ENCODE peak calls at places on chromosomes 5 and 9, in six cellular contexts. K is CD8-positive, alpha-beta T cell; B is SK-N-SH; C is fibroblast of the aortic adventitia; R is left ventricle myocardium inferior; S is GM12878. M is an unnamed sample.

GRCh38 chr5:56814963-56815656 is at the start of gene MAP3K1:
- DNase-seq in B (peak; percentile 96), C (peak; percentile 59), S (no peak), R (peak; percentile 82), K (peak; percentile 62), M (no peak)

GRCh38 chr5:55917402-55918096 is 66.4 kb downstream of the IL31RA start:
- DNase-seq in R (no peak), S (no peak), B (no peak), K (no peak), C (no peak), M (no peak)

GRCh38 chr5:95848701-95849100 is 26.2 kb upstream of the GLRX start:
- DNase-seq in C (peak; percentile 50), B (no peak), S (no peak), K (no peak), R (no peak), M (no peak)

GRCh38 chr9:98228392-98229089 is 26.9 kb downstream of the TBC1D2 start:
- DNase-seq in C (no peak), B (no peak), K (no peak), S (no peak), R (no peak), M (no peak)

GRCh38 chr5:39373797-39374196 is 9.5 kb upstream of the C9 start:
- DNase-seq in R (no peak), S (no peak), B (no peak), C (no peak), K (no peak), M (no peak)

GRCh38 chr9:97793067-97793466 is 60.0 kb upstream of the FOXE1 start:
- DNase-seq in S (no peak), K (no peak), B (no peak), C (no peak), R (no peak), M (no peak)

GRCh38 chr5:157057459-157058370 is 1.2 kb downstream of the HAVCR1 start:
- DNase-seq in B (no peak), R (no peak), C (no peak), K (no peak), S (no peak), M (no peak)

GRCh38 chr9:93908591-93909241 is 46.4 kb downstream of the BARX1 start:
- DNase-seq in C (no peak), S (no peak), K (no peak), B (peak; percentile 45), R (no peak), M (no peak)

GRCh38 chr5:138805096-138805495 is 51.9 kb downstream of the CTNNA1 start:
- DNase-seq in K (no peak), S (no peak), R (no peak), B (no peak), C (peak; percentile 36), M (no peak)

GRCh38 chr9:94908041-94908563 is 181.6 kb downstream of the AOPEP start:
- DNase-seq in S (no peak), B (no peak), R (no peak), C (peak; percentile 64), K (no peak), M (no peak)

GRCh38 chr5:180470361-180470760 is 23.8 kb upstream of the CNOT6 start:
- DNase-seq in C (no peak), K (no peak), S (no peak), R (no peak), B (no peak), M (no peak)

GRCh38 chr5:53059281-53059680 is 50.3 kb downstream of the MOCS2 start:
- DNase-seq in B (no peak), C (no peak), R (no peak), K (no peak), S (no peak), M (no peak)

DNA sequence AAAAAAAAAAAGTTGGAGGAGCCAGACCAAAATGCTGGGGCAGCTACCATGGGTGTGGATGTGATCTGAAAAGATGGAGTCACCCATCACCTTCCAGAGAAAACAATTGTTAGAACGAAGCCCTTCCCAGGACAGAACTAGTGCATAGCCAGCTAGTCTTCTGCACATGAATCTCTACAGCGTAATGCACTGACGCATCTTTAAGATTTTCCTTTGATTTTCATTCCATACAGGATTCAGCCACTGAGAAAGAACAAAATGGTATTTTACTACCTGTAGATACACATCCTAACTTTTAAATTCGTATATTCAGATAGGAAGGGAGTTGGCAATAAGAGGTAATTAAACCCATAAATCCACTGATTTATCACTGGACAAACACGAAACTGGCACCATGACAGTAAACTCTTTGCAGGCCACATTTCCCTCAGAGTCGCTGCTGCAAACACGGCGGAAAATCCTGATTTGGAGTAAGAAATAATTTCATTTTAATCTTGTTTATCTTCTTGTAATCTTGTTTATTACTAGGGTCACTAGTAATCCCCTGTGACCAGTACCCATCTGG is 206.6 kb downstream of the SPOCK1 start:
- DNase-seq in S (no peak), R (no peak), K (no peak), C (no peak), B (peak; percentile 22), M (no peak)
- TF ChIP-seq CTCF in S (no peak), R (no peak), K (no peak), C (no peak), B (no peak), M (no peak)

DNA sequence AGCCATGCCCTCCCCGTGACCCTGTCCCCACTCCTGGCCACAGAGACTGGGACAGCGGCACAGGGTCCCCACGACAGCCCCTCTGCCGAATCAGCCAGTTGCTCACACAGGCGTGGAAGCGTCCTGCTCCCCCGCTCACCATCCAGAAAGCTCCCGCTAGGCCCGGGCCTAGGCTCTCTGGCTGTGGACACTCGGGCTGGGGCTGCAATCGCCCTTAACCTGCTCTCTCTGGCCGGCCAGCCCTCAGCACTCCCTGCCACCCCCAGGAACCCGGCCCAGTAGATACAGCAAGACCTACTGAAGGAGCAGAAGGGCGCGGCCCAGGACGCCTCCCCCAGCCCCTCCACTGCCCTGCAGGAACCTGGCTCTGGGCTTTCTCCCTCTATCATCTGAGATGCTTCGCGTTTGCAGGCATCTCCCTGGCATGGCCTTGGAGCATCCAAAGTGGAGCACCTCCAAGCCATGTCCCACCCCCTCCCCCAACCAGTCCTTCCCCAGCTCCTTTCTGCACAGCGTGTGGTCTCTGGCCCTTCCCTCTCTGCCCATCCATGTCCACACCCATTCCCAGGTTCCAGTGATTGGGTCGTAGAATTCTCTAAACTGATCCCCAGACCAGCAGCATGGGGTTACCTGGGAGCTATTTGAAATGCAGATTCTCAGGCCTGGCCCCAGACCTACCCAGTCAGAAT is 113.7 kb upstream of the LMX1B start:
- DNase-seq in S (no peak), K (no peak), B (no peak), R (no peak), C (no peak), M (no peak)
- H3K4me3 ChIP-seq in S (no peak overlapping the region), K (no peak overlapping the region), B (no peak overlapping the region), R (peak overlapping the region; percentile 63), C (peak overlapping the region; percentile 59), M (peak overlapping the region; percentile 39)

GRCh38 chr9:36503172-36504153 is 69.2 kb upstream of the MELK start:
- DNase-seq in R (no peak), B (no peak), K (no peak), S (no peak), C (no peak), M (no peak)

GRCh38 chr9:36501727-36502126 is 71.0 kb upstream of the MELK start:
- DNase-seq in C (no peak), R (no peak), S (no peak), K (no peak), B (no peak), M (no peak)

GRCh38 chr9:36499156-36499886 is 73.4 kb upstream of the MELK start:
- DNase-seq in B (peak; percentile 73), S (no peak), R (no peak), C (no peak), K (no peak), M (no peak)

DNA sequence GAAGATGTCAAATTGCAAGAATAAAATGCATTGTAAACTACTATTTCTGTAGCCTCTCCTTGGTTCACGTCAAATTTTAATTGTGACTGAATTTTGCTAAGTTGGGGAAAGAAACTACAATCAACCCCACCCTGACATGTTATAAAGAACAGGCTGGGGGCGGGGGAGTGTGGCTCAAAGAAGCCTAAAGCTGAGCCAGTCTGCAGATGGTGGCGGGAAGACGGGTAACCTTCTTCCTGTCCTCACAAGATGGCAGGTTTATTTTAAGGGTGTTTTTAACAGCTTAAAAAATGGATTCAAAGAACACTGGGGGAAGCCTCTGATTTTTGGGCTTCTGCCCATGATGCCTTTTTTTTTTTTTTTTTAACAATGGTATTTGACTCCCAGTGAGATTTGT is 68.5 kb upstream of the MELK start:
- DNase-seq in K (no peak), C (no peak), S (no peak), R (no peak), B (no peak), M (no peak)
- TF ChIP-seq CTCF in K (no peak), C (no peak), S (no peak), R (no peak), B (no peak), M (no peak)

DNA sequence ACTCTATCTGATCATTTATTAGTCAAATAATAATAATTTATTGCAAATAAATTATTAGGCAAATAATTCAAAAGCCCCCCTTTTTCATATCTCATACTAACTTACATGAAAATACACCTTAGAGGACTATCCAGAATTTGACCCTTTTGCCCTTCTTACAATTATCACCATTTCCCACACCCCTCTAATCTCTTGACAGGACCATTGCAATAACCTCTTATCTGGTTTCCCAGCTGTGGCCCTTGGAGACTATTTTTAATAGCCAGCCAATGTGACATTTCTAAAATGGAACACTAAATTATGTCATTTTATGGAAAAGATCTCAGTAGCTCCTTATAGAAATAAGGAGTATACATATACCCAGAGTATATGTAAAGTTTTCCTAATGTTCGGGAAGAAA is 588.4 kb upstream of the COX7C start:
- DNase-seq in B (no peak), S (no peak), R (no peak), K (no peak), C (no peak), M (no peak)
- H3K4me3 ChIP-seq in B (no peak overlapping the region), S (no peak overlapping the region), R (no peak overlapping the region), K (no peak overlapping the region), C (no peak overlapping the region), M (no peak overlapping the region)